ENCODE peak calls at places on chromosomes 6 and 20, in seven cellular contexts. A is retina; O is iPS-NIHi11; C is sigmoid colon; T is GM04504; Z is heart left ventricle; B is activated effector memory CD4-positive, alpha-beta T cell treated with Interleukin-2 at 50 U/mL for 16 hours. I is an unnamed sample.
A peak's percentile ranks its signal among the peaks of the same experiment; 100 is the strongest.

GRCh38 chr20:57943291-57943690 is 233.5 kb upstream of the PMEPA1 start:
- DNase-seq in O (no peak), C (no peak), T (no peak), B (no peak), Z (no peak), A (no peak), I (no peak)

GRCh38 chr6:88910922-88911778 is 52.3 kb downstream of the RNGTT start:
- DNase-seq in C (no peak), Z (no peak), T (no peak), A (no peak), O (no peak), B (no peak), I (no peak)

GRCh38 chr6:13120483-13121482 is 207.6 kb downstream of the TBC1D7 start:
- DNase-seq in Z (peak; percentile 74), C (no peak), T (no peak), O (peak; percentile 19), A (peak; percentile 41), B (no peak), I (no peak)

GRCh38 chr20:31948008-31948407 is 3.8 kb downstream of the PDRG1 start:
- DNase-seq in A (no peak), T (no peak), C (no peak), B (no peak), Z (no peak), O (no peak), I (no peak)

GRCh38 chr6:18216411-18216810 is 47.9 kb downstream of the DEK start:
- DNase-seq in T (peak; percentile 11), Z (no peak), A (no peak), O (no peak), B (no peak), C (no peak), I (no peak)

GRCh38 chr6:21265264-21266044 is 328.1 kb upstream of the SOX4 start:
- DNase-seq in C (no peak), T (no peak), B (no peak), O (no peak), A (no peak), Z (no peak), I (no peak)

GRCh38 chr20:15446373-15446772 is 1109.0 kb upstream of the FLRT3 start:
- DNase-seq in O (no peak), Z (peak; percentile 28), B (no peak), T (no peak), C (no peak), A (no peak), I (no peak)

GRCh38 chr20:38806855-38807655 is 1.6 kb downstream of the PPP1R16B start:
- DNase-seq in T (no peak), Z (no peak), A (peak; percentile 77), C (no peak), B (peak; percentile 8), O (no peak), I (peak; percentile 83)

GRCh38 chr6:132763269-132763668 is 5.6 kb upstream of the VNN2 start:
- DNase-seq in O (no peak), Z (no peak), C (no peak), B (peak; percentile 7), T (no peak), A (no peak), I (peak; percentile 74)

GRCh38 chr6:169420912-169421543 is 167.4 kb upstream of the THBS2 start:
- DNase-seq in Z (no peak), T (no peak), O (no peak), B (no peak), A (peak; percentile 73), C (no peak), I (no peak)

GRCh38 chr6:149934249-149935156 is 7.3 kb upstream of the ULBP2 start:
- DNase-seq in T (no peak), Z (no peak), A (peak; percentile 68), B (peak; percentile 37), O (peak; percentile 51), C (no peak), I (no peak)

GRCh38 chr6:73521351-73522254 is 771 bp upstream of the EEF1A1 start:
- DNase-seq in Z (no peak), A (peak; percentile 96), C (peak; percentile 91), T (peak; percentile 80), B (no peak), O (peak; percentile 74), I (peak; percentile 96)

GRCh38 chr20:35791823-35792222 is 20.0 kb downstream of the PHF20 start:
- DNase-seq in Z (no peak), A (no peak), C (no peak), T (peak; percentile 89), B (no peak), O (no peak), I (peak; percentile 21)

GRCh38 chr6:169249057-169249456 is 4.6 kb downstream of the THBS2 start:
- DNase-seq in Z (no peak), T (no peak), B (no peak), O (no peak), A (no peak), C (no peak), I (peak; percentile 51)

GRCh38 chr20:51695574-51696303 is 72.5 kb downstream of the ATP9A start:
- DNase-seq in B (no peak), T (peak; percentile 67), C (no peak), A (no peak), Z (no peak), O (peak; percentile 36), I (no peak)

GRCh38 chr6:40972814-40973213 is 66.2 kb downstream of the UNC5CL start:
- DNase-seq in B (no peak), Z (no peak), A (no peak), T (no peak), C (no peak), O (no peak), I (no peak)

GRCh38 chr6:100160913-100161312 is 166.9 kb upstream of the MCHR2 start:
- DNase-seq in A (no peak), T (no peak), C (no peak), B (no peak), O (peak; percentile 41), Z (no peak), I (no peak)

GRCh38 chr20:47276856-47277541 is 79.5 kb downstream of the ZMYND8 start:
- DNase-seq in O (no peak), Z (peak; percentile 54), A (no peak), B (no peak), C (peak; percentile 76), T (no peak), I (no peak)

GRCh38 chr6:34922177-34922663 is 33.2 kb downstream of the ANKS1A start:
- DNase-seq in A (no peak), B (no peak), Z (no peak), T (peak; percentile 36), C (no peak), O (no peak), I (no peak)

GRCh38 chr20:58321205-58321604 is 11.7 kb downstream of the RAB22A start:
- DNase-seq in B (no peak), C (no peak), A (no peak), O (no peak), T (no peak), Z (no peak), I (no peak)

GRCh38 chr20:21173496-21174025 is 47.7 kb downstream of the KIZ start:
- DNase-seq in Z (no peak), O (no peak), A (no peak), T (no peak), C (no peak), B (no peak), I (no peak)

I was measured in spleen.